ENCODE peak calls at places on chromosomes 4 and X, in four cellular contexts. One of them, this sample, is unnamed.

GRCh38 chr4:123349401-123350190 is 47.0 kb upstream of the SPRY1 start:
- DNase-seq in LoVo: peak; percentile 72
- DNase-seq in D341Med: no peak
- DNase-seq in dermis blood vessel endothelial cell: no peak
- DNase-seq in this sample: no peak

GRCh38 chr4:101993841-101994221 is 203.3 kb downstream of the BANK1 start:
- DNase-seq in D341Med: no peak
- DNase-seq in dermis blood vessel endothelial cell: no peak
- DNase-seq in LoVo: no peak
- DNase-seq in this sample: no peak

GRCh38 chrX:124328765-124329164 is 3.7 kb upstream of the TEX13D start:
- DNase-seq in D341Med: no peak
- DNase-seq in LoVo: no peak
- DNase-seq in dermis blood vessel endothelial cell: no peak
- DNase-seq in this sample: no peak

GRCh38 chrX:123190096-123190495 is 6.0 kb downstream of the GRIA3 start:
- DNase-seq in LoVo: no peak
- DNase-seq in D341Med: no peak
- DNase-seq in dermis blood vessel endothelial cell: no peak
- DNase-seq in this sample: no peak

GRCh38 chr4:98938386-98938785 is 9.5 kb upstream of the EIF4E start:
- DNase-seq in LoVo: peak; percentile 26
- DNase-seq in dermis blood vessel endothelial cell: peak; percentile 27
- DNase-seq in D341Med: no peak
- DNase-seq in this sample: no peak

GRCh38 chr4:55071951-55072350 is 53.4 kb downstream of the KDR start:
- DNase-seq in LoVo: no peak
- DNase-seq in D341Med: no peak
- DNase-seq in dermis blood vessel endothelial cell: no peak
- DNase-seq in this sample: no peak

GRCh38 chrX:41558531-41558930 is 111.4 kb downstream of the NYX start:
- DNase-seq in D341Med: peak; percentile 25
- DNase-seq in dermis blood vessel endothelial cell: peak; percentile 52
- DNase-seq in LoVo: no peak
- DNase-seq in this sample: no peak

GRCh38 chr4:108060686-108061321 is 71.1 kb downstream of the HADH start:
- DNase-seq in dermis blood vessel endothelial cell: no peak
- DNase-seq in D341Med: no peak
- DNase-seq in LoVo: no peak
- DNase-seq in this sample: no peak

GRCh38 chr4:169826634-169827187 is 69.0 kb upstream of the HPF1 start:
- DNase-seq in D341Med: no peak
- DNase-seq in LoVo: no peak
- DNase-seq in dermis blood vessel endothelial cell: no peak
- DNase-seq in this sample: no peak

GRCh38 chr4:163587867-163588266 is 93.4 kb downstream of the TMA16 start:
- DNase-seq in dermis blood vessel endothelial cell: no peak
- DNase-seq in D341Med: no peak
- DNase-seq in LoVo: no peak
- DNase-seq in this sample: no peak

GRCh38 chr4:2290974-2291704 is 29.2 kb upstream of the MXD4 start:
- DNase-seq in LoVo: no peak
- DNase-seq in dermis blood vessel endothelial cell: no peak
- DNase-seq in D341Med: peak; percentile 27
- DNase-seq in this sample: peak; percentile 75